ENCODE peak calls at places on chromosomes 4 and X, in ten cellular contexts. J is A549, P is stomach, T is heart left ventricle, Y is transverse colon, M is tibial nerve, L is suprapubic skin, C is IMR-90, K is sigmoid colon, V is uterus. F is an unnamed sample.

GRCh38 chr4:176549161-176549865 is 229.5 kb downstream of the SPCS3 start:
- DNase-seq in J (no peak), K (no peak), V (no peak), Y (no peak), L (no peak), M (no peak), C (peak), T (no peak), P (no peak), F (no peak)

GRCh38 chr4:181202249-181202648 is 1041.0 kb upstream of the TENM3 start:
- DNase-seq in P (no peak), J (no peak), M (no peak), L (no peak), V (no peak), T (no peak), Y (no peak), K (no peak), C (no peak), F (no peak)

GRCh38 chr4:184514121-184514988 is 40.0 kb upstream of the IRF2 start:
- DNase-seq in L (peak), Y (peak), P (no peak), T (peak), V (peak), K (peak), C (peak), J (peak), M (no peak), F (peak)

GRCh38 chr4:3254302-3255131 is 5.6 kb downstream of the MSANTD1 start:
- DNase-seq in M (peak), P (no peak), K (peak), L (peak), C (no peak), T (peak), V (peak), J (no peak), Y (peak), F (no peak)

GRCh38 chr4:40662962-40663604 is 33.4 kb upstream of the RBM47 start:
- DNase-seq in K (no peak), V (no peak), J (no peak), M (no peak), T (no peak), Y (no peak), C (peak), L (no peak), P (no peak), F (no peak)

GRCh38 chr4:36241771-36242170 is 2.5 kb downstream of the ARAP2 start:
- DNase-seq in L (no peak), C (no peak), J (no peak), Y (no peak), M (no peak), T (no peak), K (no peak), P (no peak), V (no peak), F (no peak)

GRCh38 chr4:89741768-89742167 is 95.2 kb downstream of the SNCA start:
- DNase-seq in J (no peak), V (no peak), L (no peak), Y (no peak), C (no peak), T (no peak), M (no peak), K (no peak), P (no peak), F (no peak)

GRCh38 chr4:20679946-20680345 is 20.3 kb upstream of the PACRGL start:
- DNase-seq in P (no peak), Y (no peak), T (no peak), K (no peak), M (no peak), C (no peak), L (no peak), V (no peak), J (no peak), F (no peak)

GRCh38 chrX:40392599-40392998 is 188.2 kb upstream of the ATP6AP2 start:
- DNase-seq in V (no peak), J (no peak), M (no peak), T (no peak), L (no peak), C (no peak), K (no peak), Y (no peak), P (no peak), F (no peak)

GRCh38 chrX:132093239-132093860 is 34.5 kb downstream of the FRMD7 start:
- DNase-seq in Y (no peak), J (no peak), K (no peak), V (no peak), L (no peak), P (no peak), C (no peak), T (no peak), M (no peak), F (no peak)

GRCh38 chr4:110270492-110271197 is 72.2 kb upstream of the ELOVL6 start:
- DNase-seq in V (no peak), J (no peak), M (no peak), Y (no peak), K (no peak), L (no peak), P (no peak), T (no peak), C (peak), F (no peak)

GRCh38 chrX:133362538-133362937 is 52.8 kb downstream of the GPC4 start:
- DNase-seq in T (no peak), V (no peak), L (no peak), C (no peak), J (no peak), P (no peak), Y (no peak), K (no peak), M (no peak), F (no peak)

GRCh38 chrX:54171527-54171926 is 11.5 kb downstream of the FAM120C start:
- DNase-seq in C (no peak), Y (no peak), V (no peak), P (no peak), L (no peak), M (no peak), J (no peak), T (no peak), K (no peak), F (no peak)

GRCh38 chrX:19350831-19351447 is 7.2 kb downstream of the PDHA1 start:
- DNase-seq in K (peak), P (no peak), J (no peak), L (no peak), T (no peak), M (no peak), Y (no peak), V (no peak), C (no peak), F (no peak)

GRCh38 chrX:154544885-154545284 is 1.8 kb downstream of the G6PD start:
- DNase-seq in P (no peak), M (no peak), V (no peak), T (no peak), C (no peak), Y (no peak), J (no peak), K (no peak), L (no peak), F (no peak)

GRCh38 chrX:154540897-154541535 is 5.6 kb downstream of the G6PD start:
- DNase-seq in P (peak), T (no peak), J (no peak), M (no peak), C (no peak), L (peak), K (no peak), Y (no peak), V (no peak), F (no peak)

GRCh38 chrX:154542723-154543424 is 3.8 kb downstream of the G6PD start:
- DNase-seq in P (no peak), J (peak), M (no peak), C (no peak), K (no peak), V (no peak), T (peak), L (peak), Y (no peak), F (no peak)

GRCh38 chrX:154541589-154541895 is 5.1 kb downstream of the G6PD start:
- DNase-seq in T (no peak), Y (no peak), K (no peak), M (no peak), C (peak), P (no peak), V (no peak), L (no peak), J (no peak), F (no peak)

GRCh38 chrX:154541896-154542722 is 4.5 kb downstream of the G6PD start:
- DNase-seq in K (peak), T (peak), L (peak), V (peak), P (peak), Y (peak), M (peak), C (peak), J (peak), F (peak)
- TF ChIP-seq POLR2A in K (no peak), T (no peak), L (no peak), V (no peak), P (no peak), Y (no peak), M (no peak), C (no peak), J (no peak), F (no peak)

DNA sequence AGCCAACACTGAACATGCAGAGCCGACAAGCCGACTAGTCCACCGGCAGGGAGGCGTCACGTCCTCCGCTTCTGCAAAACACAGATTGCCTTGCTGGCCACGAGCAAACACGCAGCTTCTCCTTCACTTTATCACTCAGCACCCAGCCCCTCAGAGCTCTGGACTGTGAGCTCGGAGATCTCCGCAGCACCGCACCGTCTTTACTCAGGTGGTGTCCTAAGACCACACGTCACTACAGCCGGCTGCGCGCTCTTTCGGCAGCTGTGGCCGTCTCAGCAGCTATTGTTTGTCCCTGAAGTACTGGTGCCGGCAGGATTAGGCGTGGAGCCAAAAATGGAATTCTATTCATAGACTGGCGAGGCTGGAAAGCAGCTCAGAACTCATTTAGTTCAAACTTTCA is 72.0 kb downstream of the FAT1 start:
- DNase-seq in P (peak), V (no peak), Y (peak), C (no peak), M (peak), L (no peak), T (peak), K (peak), J (peak), F (peak)
- H3K27ac ChIP-seq in P (no peak), V (no peak), Y (no peak), C (no peak), M (no peak), L (no peak), T (no peak), K (peak), J (peak), F (no peak)

GRCh38 chr4:121799208-121799823 is 1.8 kb upstream of the EXOSC9 start:
- DNase-seq in C (no peak), M (no peak), J (no peak), L (no peak), Y (no peak), V (no peak), K (no peak), P (no peak), T (no peak), F (no peak)

GRCh38 chr4:121799888-121800501 is 1.1 kb upstream of the EXOSC9 start:
- DNase-seq in J (no peak), C (no peak), M (no peak), P (no peak), V (no peak), T (no peak), Y (no peak), L (no peak), K (no peak), F (no peak)

GRCh38 chr4:121800638-121800960 is 524 bp upstream of the EXOSC9 start:
- DNase-seq in L (no peak), M (no peak), Y (no peak), T (no peak), V (no peak), K (no peak), P (no peak), C (no peak), J (no peak), F (no peak)

GRCh38 chr4:121801715-121802075 is 572 bp downstream of the EXOSC9 start:
- DNase-seq in P (no peak), M (no peak), C (no peak), T (no peak), L (no peak), V (no peak), J (no peak), K (no peak), Y (no peak), F (no peak)

DNA sequence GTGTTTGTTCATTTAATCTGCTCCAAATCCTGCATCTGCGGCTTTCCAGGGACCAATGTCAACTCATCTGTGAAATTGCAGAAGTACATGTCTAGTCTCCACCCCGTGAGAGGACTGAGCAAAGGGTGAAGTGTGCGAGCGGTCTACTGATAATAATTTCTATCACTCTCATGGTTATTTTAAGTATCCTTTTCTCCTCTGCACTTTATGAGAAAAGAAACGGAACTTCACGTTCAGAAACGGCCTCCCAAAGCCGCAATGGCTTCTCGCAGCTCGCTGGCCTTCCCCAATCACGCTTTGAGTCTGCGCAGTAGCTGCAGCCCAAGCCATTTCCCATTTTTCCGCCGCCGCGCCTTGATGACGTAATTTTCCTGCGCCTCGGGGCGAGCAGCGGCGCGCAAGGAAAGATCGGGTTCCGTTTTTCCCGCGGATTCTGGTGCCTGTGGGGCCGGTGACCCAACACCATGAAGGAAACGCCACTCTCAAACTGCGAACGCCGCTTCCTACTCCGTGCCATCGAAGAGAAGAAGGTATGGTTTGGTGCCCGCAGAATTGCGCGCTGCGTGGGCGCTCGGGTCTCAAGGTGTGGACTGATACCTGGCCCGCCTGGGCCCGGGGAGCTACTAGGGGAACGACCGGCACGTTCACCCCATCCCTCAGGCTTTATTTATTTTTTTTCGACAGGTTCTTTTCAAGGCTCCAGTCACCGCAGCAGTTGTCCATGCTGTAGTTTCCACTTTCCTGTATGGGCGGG is at the start of gene EXOSC9:
- DNase-seq in P (peak), M (peak), J (peak), C (peak), V (peak), Y (peak), K (peak), T (peak), L (peak), F (peak)
- TF ChIP-seq POLR2A in P (no peak), M (peak), J (peak), C (peak), V (peak), Y (peak), K (peak), T (peak), L (peak), F (peak)

GRCh38 chr4:73690051-73690744 is 50.2 kb upstream of the CXCL8 start:
- DNase-seq in M (no peak), L (no peak), P (no peak), K (no peak), J (no peak), C (peak), T (no peak), Y (no peak), V (no peak), F (no peak)

GRCh38 chr4:73692701-73693100 is 47.7 kb upstream of the CXCL8 start:
- DNase-seq in C (no peak), M (no peak), T (no peak), J (no peak), L (no peak), K (no peak), Y (no peak), V (no peak), P (no peak), F (no peak)

GRCh38 chr4:73693816-73694215 is 46.6 kb upstream of the CXCL8 start:
- DNase-seq in M (no peak), P (no peak), L (no peak), Y (no peak), T (no peak), V (no peak), C (no peak), J (no peak), K (no peak), F (no peak)

GRCh38 chr4:73692284-73692683 is 48.1 kb upstream of the CXCL8 start:
- DNase-seq in P (no peak), K (no peak), J (no peak), M (no peak), Y (no peak), T (no peak), C (no peak), V (no peak), L (no peak), F (no peak)

DNA sequence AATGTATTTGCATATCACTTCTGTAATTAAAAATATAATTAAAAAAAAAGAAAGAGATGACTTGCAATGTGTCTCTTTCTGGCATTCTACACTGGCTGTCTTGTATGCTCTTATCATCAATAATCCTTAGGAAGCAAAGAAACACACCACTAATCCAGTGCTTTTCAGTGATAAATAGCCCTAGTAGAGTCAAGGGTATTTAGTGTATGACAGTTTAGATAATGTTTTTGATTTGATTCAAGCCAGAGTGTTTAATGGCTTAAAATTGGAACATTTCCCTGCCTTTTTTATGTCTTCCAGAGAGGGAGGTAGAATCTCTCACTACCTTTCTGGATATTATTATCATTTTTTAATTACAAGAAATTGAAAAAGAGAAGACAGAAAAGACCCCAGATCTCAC is 48.6 kb upstream of the CXCL8 start:
- DNase-seq in C (no peak), T (no peak), Y (no peak), P (no peak), L (no peak), M (no peak), J (no peak), K (no peak), V (no peak), F (no peak)
- H3K27ac ChIP-seq in C (no peak), T (no peak), Y (no peak), P (no peak), L (no peak), M (no peak), J (peak), K (no peak), V (no peak), F (no peak)

GRCh38 chrX:108087792-108088191 is 3.5 kb downstream of the PSMD10 start:
- DNase-seq in K (no peak), P (no peak), Y (no peak), T (no peak), L (no peak), J (no peak), C (no peak), M (no peak), V (no peak), F (no peak)

GRCh38 chrX:108090474-108091265 is 672 bp downstream of the PSMD10 start:
- DNase-seq in V (no peak), M (no peak), K (no peak), C (peak), J (peak), P (no peak), Y (no peak), T (no peak), L (no peak), F (peak)

GRCh38 chrX:108091878-108092291 is 307 bp downstream of the ATG4A start:
- DNase-seq in T (no peak), L (no peak), V (no peak), K (no peak), Y (no peak), M (no peak), P (no peak), J (no peak), C (no peak), F (no peak)

GRCh38 chrX:108091266-108091877 is at the start of the genes ATG4A and PSMD10:
- DNase-seq in V (peak), P (peak), L (peak), J (peak), M (peak), Y (peak), T (peak), C (peak), K (peak), F (peak)

GRCh38 chrX:108088511-108088910 is 2.8 kb downstream of the PSMD10 start:
- DNase-seq in P (no peak), C (no peak), L (no peak), T (no peak), Y (no peak), V (no peak), M (no peak), J (no peak), K (no peak), F (no peak)
- TF ChIP-seq POLR2A in P (no peak), C (no peak), L (no peak), T (no peak), Y (no peak), V (no peak), M (no peak), J (no peak), K (no peak), F (no peak)

DNA sequence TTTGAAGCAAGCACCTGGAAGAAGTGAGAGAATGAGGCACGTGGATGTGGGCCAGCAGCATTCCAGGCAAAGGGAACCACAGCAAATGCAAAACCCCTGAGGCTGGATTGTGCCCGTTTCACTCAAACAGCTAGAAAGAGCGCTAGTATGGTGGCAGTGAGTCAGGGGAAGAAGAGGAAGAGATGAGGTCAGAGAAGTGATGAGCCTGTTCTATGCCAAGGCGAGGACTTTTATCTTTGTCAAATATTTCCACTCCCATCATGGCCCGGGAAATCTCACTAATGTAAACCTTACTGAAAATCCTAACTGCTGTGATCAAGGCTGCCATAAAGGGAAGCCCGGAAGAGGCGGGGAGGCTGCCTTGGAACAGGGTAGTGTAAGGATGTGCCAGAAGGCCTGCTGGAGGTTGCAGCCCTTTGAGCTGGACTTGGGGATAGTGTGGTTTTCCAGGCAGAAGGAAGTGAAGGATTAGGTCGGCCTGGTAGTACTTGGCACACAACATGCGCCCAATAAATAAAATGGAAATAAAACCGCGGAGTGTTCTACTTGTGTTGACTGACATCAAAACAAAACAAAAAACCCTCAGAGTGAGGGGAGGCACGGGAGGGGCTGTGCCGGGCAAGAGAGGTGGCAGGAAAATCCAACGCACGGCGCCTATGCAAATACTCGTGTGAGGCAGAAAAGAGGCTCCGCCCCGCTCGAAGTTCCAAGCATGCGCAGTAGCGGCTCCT is 1.2 kb upstream of the CDK16 start:
- DNase-seq in Y (no peak), T (no peak), J (peak), K (peak), C (peak), L (peak), V (no peak), M (no peak), P (no peak), F (no peak)
- H3K27ac ChIP-seq in Y (peak), T (peak), J (peak), K (peak), C (peak), L (peak), V (peak), M (peak), P (peak), F (peak)

GRCh38 chr4:26356067-26356466 is 35.3 kb downstream of the RBPJ start:
- DNase-seq in T (no peak), L (no peak), K (no peak), M (no peak), J (no peak), C (peak), Y (no peak), P (no peak), V (no peak), F (no peak)
- TF ChIP-seq POLR2A in T (no peak), L (no peak), K (no peak), M (no peak), J (no peak), C (no peak), Y (no peak), P (no peak), V (no peak), F (no peak)

DNA sequence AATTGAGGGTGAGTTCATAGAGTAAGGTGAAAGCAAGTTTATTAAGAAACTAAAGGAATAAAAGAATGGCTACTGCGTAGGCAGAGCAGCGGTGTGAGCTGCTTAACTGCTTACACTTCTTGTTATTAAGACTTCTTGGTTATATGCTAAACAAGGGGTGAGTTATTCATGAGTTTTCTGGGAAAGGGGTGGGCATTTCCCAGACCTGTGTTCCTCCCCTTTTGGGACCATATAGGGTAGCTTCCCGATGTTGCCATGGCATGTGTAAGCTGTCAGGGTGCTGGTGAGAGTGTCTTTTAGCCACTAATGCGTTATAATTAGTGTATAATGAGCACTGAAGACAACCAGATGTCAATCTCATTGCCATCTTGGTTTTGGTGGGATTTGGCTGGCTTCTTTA is 126.5 kb downstream of the ARSF start:
- DNase-seq in K (no peak), M (no peak), P (no peak), C (no peak), T (no peak), L (no peak), V (no peak), Y (no peak), J (no peak), F (no peak)
- H3K27ac ChIP-seq in K (no peak), M (no peak), P (no peak), C (no peak), T (no peak), L (no peak), V (no peak), Y (no peak), J (no peak), F (no peak)

F was measured in testis.